ENCODE peak calls at places on chromosomes 5 and 9, in four cellular contexts. U, P, T and E are unnamed samples.

GRCh38 chr5:6707852-6708251 is 5.4 kb upstream of the TENT4A start:
- DNase-seq in U (no peak), P (no peak), T (no peak), E (no peak)

GRCh38 chr5:42423285-42424152 is at the start of gene GHR:
- DNase-seq in U (no peak), P (peak; percentile 94), T (peak; percentile 58), E (peak; percentile 42)

GRCh38 chr5:32223972-32224608 is 50.0 kb upstream of the GOLPH3 start:
- DNase-seq in P (peak; percentile 48), T (no peak), U (no peak), E (no peak)

GRCh38 chr5:77239126-77239741 is 28.8 kb downstream of the PDE8B start:
- DNase-seq in U (peak; percentile 37), T (no peak), P (peak; percentile 40), E (no peak)

GRCh38 chr5:83472213-83472507 is 616 bp downstream of the VCAN start:
- DNase-seq in U (no peak), P (peak; percentile 14), T (no peak), E (no peak)

GRCh38 chr5:81579525-81579924 is 171.4 kb downstream of the SSBP2 start:
- DNase-seq in U (peak; percentile 51), T (peak; percentile 64), P (peak; percentile 64), E (peak; percentile 1)

GRCh38 chr5:138664276-138664943 is 88.8 kb upstream of the CTNNA1 start:
- DNase-seq in P (peak; percentile 76), T (no peak), U (peak; percentile 8), E (no peak)

GRCh38 chr5:150589791-150590601 is 50.5 kb upstream of the SYNPO start:
- DNase-seq in P (peak; percentile 80), T (no peak), U (no peak), E (no peak)

GRCh38 chr5:118531276-118531675 is 457.1 kb downstream of the DTWD2 start:
- DNase-seq in U (no peak), T (no peak), P (no peak), E (no peak)

GRCh38 chr5:150261231-150261630 is 28.3 kb downstream of the CAMK2A start:
- DNase-seq in T (no peak), U (no peak), P (no peak), E (no peak)

GRCh38 chr5:74500037-74500917 is 140.3 kb downstream of the ENC1 start:
- DNase-seq in T (peak; percentile 37), P (no peak), U (no peak), E (no peak)

GRCh38 chr9:136316271-136316751 is 11.0 kb upstream of the GPSM1 start:
- DNase-seq in U (no peak), T (no peak), P (no peak), E (no peak)

GRCh38 chr5:31530541-31531265 is 1.2 kb downstream of the DROSHA start:
- DNase-seq in P (no peak), U (no peak), T (no peak), E (no peak)

GRCh38 chr9:34507556-34507955 is 15.2 kb downstream of the ENHO start:
- DNase-seq in P (no peak), T (no peak), U (no peak), E (no peak)

GRCh38 chr5:59380350-59380951 is 513.1 kb downstream of the PDE4D start:
- DNase-seq in P (peak; percentile 89), T (peak; percentile 66), U (peak; percentile 95), E (peak; percentile 64)

GRCh38 chr5:54309237-54309636 is 1.1 kb downstream of the ARL15 start:
- DNase-seq in T (peak; percentile 48), U (no peak), P (peak; percentile 18), E (no peak)

GRCh38 chr9:95197692-95198271 is 119.7 kb downstream of the FANCC start:
- DNase-seq in P (peak; percentile 51), T (no peak), U (no peak), E (no peak)

GRCh38 chr5:141182248-141182647 is at the start of gene PCDHB16:
- DNase-seq in U (no peak), T (peak; percentile 24), P (peak; percentile 3), E (peak; percentile 9)

GRCh38 chr5:39072915-39073758 is 1.1 kb downstream of the RICTOR start:
- DNase-seq in U (peak; percentile 50), T (peak; percentile 53), P (peak; percentile 42), E (peak; percentile 31)

GRCh38 chr5:78726556-78726955 is 78.0 kb upstream of the LHFPL2 start:
- DNase-seq in U (no peak), P (no peak), T (no peak), E (no peak)

GRCh38 chr5:122180863-122181519 is 51.6 kb downstream of the ZNF474 start:
- DNase-seq in P (peak; percentile 71), T (no peak), U (no peak), E (no peak)

GRCh38 chr5:126769703-126770102 is 7.2 kb upstream of the LMNB1 start:
- DNase-seq in U (no peak), T (no peak), P (no peak), E (no peak)

GRCh38 chr9:79610019-79610760 is 38.4 kb downstream of the TLE4 start:
- DNase-seq in T (peak; percentile 54), U (no peak), P (no peak), E (no peak)

GRCh38 chr9:116403171-116403570 is 249.6 kb downstream of the PAPPA start:
- DNase-seq in P (no peak), U (no peak), T (no peak), E (no peak)

GRCh38 chr5:151084363-151084762 is 3.5 kb upstream of the TNIP1 start:
- DNase-seq in T (no peak), U (no peak), P (peak; percentile 83), E (no peak)

GRCh38 chr5:170571331-170571731 is 67.5 kb downstream of the KCNIP1 start:
- DNase-seq in P (peak; percentile 40), T (no peak), U (no peak), E (no peak)

GRCh38 chr5:9513825-9514224 is 32.0 kb downstream of the SEMA5A start:
- DNase-seq in T (no peak), U (no peak), P (peak; percentile 42), E (no peak)

GRCh38 chr9:74071502-74071901 is 425.6 kb upstream of the RORB start:
- DNase-seq in P (no peak), T (no peak), U (no peak), E (no peak)

GRCh38 chr5:18483386-18483785 is 849.1 kb downstream of the TAF11L14 start:
- DNase-seq in T (no peak), P (no peak), U (no peak), E (peak; percentile 16)

GRCh38 chr5:176438959-176439757 is 9.0 kb upstream of the FAF2 start:
- DNase-seq in P (peak; percentile 78), U (peak; percentile 84), T (no peak), E (no peak)

GRCh38 chr5:10894445-10895054 is 133.5 kb upstream of the DAP start:
- DNase-seq in U (no peak), P (no peak), T (no peak), E (no peak)

GRCh38 chr5:125190232-125191051 is 444.0 kb upstream of the ZNF608 start:
- DNase-seq in T (no peak), P (no peak), U (no peak), E (peak; percentile 28)

GRCh38 chr5:134649163-134649916 is 755 bp downstream of the SEC24A start:
- DNase-seq in P (no peak), T (no peak), U (no peak), E (no peak)